ENCODE peak calls at places on chromosomes 4 and X, in nine cellular contexts. H is K562, P is stomach, W is SK-N-SH, X is esophagus muscularis mucosa, A is spleen, C is GM23338, R is Panc1, V is GM12878. D is an unnamed sample. For H3K36me3, the result is how much of the 10 kb centered on the place peaks cover.

GRCh38 chr4:40197879-40198689 is 1.3 kb downstream of the RHOH start:
- DNase-seq in W (no peak), R (no peak), A (no peak), V (no peak), P (no peak), X (no peak), C (no peak), H (peak), D (no peak)

GRCh38 chr4:5888222-5888701 is 4.6 kb downstream of the CRMP1 start:
- DNase-seq in P (no peak), A (no peak), V (no peak), W (peak), H (no peak), C (peak), R (no peak), X (no peak), D (no peak)

GRCh38 chrX:120299928-120300327 is 11.3 kb downstream of the TMEM255A start:
- DNase-seq in C (peak), W (no peak), P (no peak), X (no peak), A (no peak), V (no peak), R (no peak), H (no peak), D (no peak)

GRCh38 chr4:127916512-127916911 is 35.8 kb downstream of the PLK4 start:
- DNase-seq in X (no peak), R (no peak), A (no peak), C (no peak), H (no peak), P (no peak), V (no peak), W (no peak), D (no peak)

GRCh38 chr4:76558391-76559235 is 123.6 kb downstream of the SHROOM3 start:
- DNase-seq in X (no peak), P (no peak), H (no peak), W (no peak), R (no peak), V (no peak), A (no peak), C (peak), D (no peak)

GRCh38 chr4:20687894-20688293 is 12.4 kb upstream of the PACRGL start:
- DNase-seq in C (no peak), P (no peak), V (no peak), H (no peak), W (no peak), A (no peak), R (no peak), X (no peak), D (no peak)

GRCh38 chrX:39016551-39016950 is 215.3 kb downstream of the MID1IP1 start:
- DNase-seq in X (no peak), C (no peak), A (no peak), W (no peak), R (no peak), H (no peak), V (no peak), P (peak), D (no peak)

GRCh38 chr4:52657630-52658501 is 1.2 kb downstream of the USP46 start:
- DNase-seq in A (no peak), V (no peak), C (peak), W (peak), P (peak), H (peak), R (no peak), X (no peak), D (no peak)

GRCh38 chr4:2408401-2408958 is 10.0 kb downstream of the ZFYVE28 start:
- DNase-seq in C (peak), W (no peak), A (peak), H (peak), X (no peak), V (no peak), R (no peak), P (no peak), D (no peak)

GRCh38 chrX:41737065-41737464 is 13.1 kb downstream of the GPR82 start:
- DNase-seq in H (peak), P (no peak), V (no peak), C (no peak), A (no peak), R (no peak), X (no peak), W (no peak), D (no peak)

GRCh38 chr4:138555584-138555983 is 313.4 kb upstream of the SLC7A11 start:
- DNase-seq in P (no peak), W (no peak), V (no peak), X (no peak), C (peak), R (no peak), H (no peak), A (no peak), D (no peak)

GRCh38 chrX:3268804-3269203 is 77.6 kb downstream of the MXRA5 start:
- DNase-seq in P (no peak), V (no peak), H (no peak), C (no peak), X (no peak), R (no peak), A (no peak), W (no peak), D (no peak)

GRCh38 chrX:134173541-134174272 is 63.3 kb upstream of the CCDC160 start:
- DNase-seq in A (peak), R (no peak), H (no peak), X (no peak), P (no peak), W (peak), V (no peak), C (peak), D (no peak)

GRCh38 chrX:48470110-48470832 is at the start of gene SLC38A5:
- DNase-seq in R (no peak), W (no peak), V (no peak), X (no peak), A (peak), H (peak), P (no peak), C (no peak), D (no peak)

GRCh38 chr4:12928751-12929150 is 555.4 kb downstream of the RAB28 start:
- DNase-seq in W (no peak), X (no peak), C (no peak), P (no peak), H (no peak), A (no peak), V (no peak), R (no peak), D (no peak)

GRCh38 chr4:143406523-143406922 is 69.8 kb downstream of the GAB1 start:
- DNase-seq in C (no peak), W (no peak), H (no peak), V (no peak), R (no peak), X (no peak), P (peak), A (no peak), D (no peak)

GRCh38 chr4:11514780-11515432 is 86.2 kb upstream of the HS3ST1 start:
- DNase-seq in R (no peak), H (no peak), V (no peak), X (no peak), P (no peak), W (no peak), C (no peak), A (no peak), D (no peak)

GRCh38 chrX:16023790-16024734 is 99.3 kb upstream of the GRPR start:
- DNase-seq in P (no peak), W (no peak), X (no peak), A (no peak), R (no peak), H (no peak), C (no peak), V (peak), D (no peak)

GRCh38 chr4:110962616-110963015 is 339.7 kb upstream of the PITX2 start:
- DNase-seq in P (no peak), A (no peak), R (no peak), H (no peak), W (no peak), C (no peak), X (no peak), V (no peak), D (no peak)

GRCh38 chrX:119181491-119181890 is 53.9 kb upstream of the KIAA1210 start:
- DNase-seq in P (no peak), X (no peak), W (no peak), A (no peak), H (no peak), R (no peak), C (peak), V (no peak), D (no peak)

GRCh38 chr4:108029321-108029720 is 39.6 kb downstream of the HADH start:
- DNase-seq in C (no peak), H (no peak), P (no peak), A (no peak), R (no peak), W (no peak), V (no peak), X (no peak), D (no peak)

GRCh38 chrX:2696698-2697215 is 5.7 kb downstream of the CD99 start:
- DNase-seq in W (no peak), X (no peak), V (peak), C (no peak), P (no peak), R (no peak), H (no peak), A (peak), D (no peak)

GRCh38 chr4:82644731-82645126 is 82.9 kb upstream of the TMEM150C start:
- DNase-seq in X (peak), C (no peak), H (no peak), R (no peak), V (no peak), A (no peak), P (no peak), W (no peak), D (no peak)

GRCh38 chrX:139199945-139200344 is 330.6 kb upstream of the F9 start:
- DNase-seq in X (no peak), A (no peak), C (no peak), P (no peak), W (no peak), R (no peak), H (peak), V (no peak), D (no peak)

GRCh38 chr4:153679476-153679875 is 4.6 kb upstream of the TLR2 start:
- DNase-seq in R (no peak), H (no peak), W (no peak), P (no peak), X (no peak), C (no peak), V (no peak), A (peak), D (no peak)

GRCh38 chr4:153683763-153684181 is 308 bp upstream of the TLR2 start:
- DNase-seq in X (no peak), C (no peak), P (no peak), R (no peak), A (no peak), H (no peak), W (no peak), V (no peak), D (no peak)

DNA sequence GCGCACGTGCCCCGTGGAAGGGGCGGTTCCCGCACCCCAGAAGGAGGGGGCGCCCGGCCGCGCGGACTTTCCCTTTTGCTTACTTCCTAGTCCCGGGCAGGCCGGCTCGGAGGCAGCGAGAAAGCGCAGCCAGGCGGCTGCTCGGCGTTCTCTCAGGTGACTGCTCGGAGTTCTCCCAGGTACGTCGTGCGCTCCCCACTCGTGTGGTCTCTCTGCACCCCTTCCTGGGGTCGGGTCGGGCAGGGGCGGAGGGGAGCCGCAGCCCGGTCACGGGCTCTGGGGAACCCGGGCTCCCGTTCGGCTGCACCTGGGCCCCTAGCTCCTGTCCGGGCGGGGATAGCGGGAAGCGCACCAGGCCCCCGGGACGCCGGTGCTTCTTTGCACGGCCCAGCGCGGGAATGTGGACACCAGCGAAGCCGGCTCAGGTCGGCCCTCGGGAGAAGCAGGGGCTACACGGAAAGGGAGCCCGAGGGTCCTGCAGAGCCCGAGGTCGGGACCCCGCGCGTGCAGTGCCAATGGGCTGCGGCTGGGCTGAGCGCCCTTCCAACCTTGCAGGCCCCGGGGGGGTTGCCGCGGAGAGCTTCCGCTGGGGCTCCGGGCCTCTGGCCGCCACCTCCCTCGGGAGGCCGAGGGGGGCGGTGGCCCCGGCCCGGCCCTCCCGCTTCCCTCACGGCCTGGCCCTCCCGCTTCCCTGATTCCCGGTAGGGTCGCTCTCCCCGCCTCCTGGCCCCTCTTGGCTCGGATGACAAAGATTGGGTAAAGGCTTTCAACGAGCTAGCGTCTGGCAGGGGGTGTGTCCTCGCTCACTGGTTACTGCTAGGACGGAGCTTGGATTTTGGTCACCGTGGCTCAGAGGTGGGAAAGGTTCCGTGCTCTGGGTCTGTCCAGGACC is at the start of gene TLR2:
- DNase-seq in P (peak), C (peak), A (peak), V (no peak), R (no peak), H (no peak), W (peak), X (no peak), D (peak)
- TF ChIP-seq POLR2AphosphoS5 in P (peak), C (no peak), A (peak), V (no peak), R (no peak), H (no peak), W (no peak), X (peak), D (no peak)

GRCh38 chrX:45842207-45842900 is 641.7 kb upstream of the DIPK2B start:
- DNase-seq in C (no peak), H (no peak), W (no peak), A (no peak), P (no peak), X (no peak), R (no peak), V (no peak), D (no peak)
- H3K36me3 ChIP-seq in C (under half), H (under half), W (under half), A (under half), P (under half), X (under half), R (under half), V (under half), D (under half)

GRCh38 chr4:189436207-189436606 is 504.5 kb upstream of the FRG1 start:
- DNase-seq in R (no peak), W (peak), H (no peak), V (no peak), A (no peak), X (no peak), C (peak), P (no peak), D (no peak)
- TF ChIP-seq CTCF in R (peak), W (peak), H (no peak), V (no peak), A (no peak), X (no peak), C (peak), P (no peak), D (no peak)

GRCh38 chr4:129342820-129343219 is 246.9 kb downstream of the C4orf33 start:
- DNase-seq in R (no peak), A (no peak), C (no peak), H (no peak), V (no peak), P (no peak), W (no peak), X (no peak), D (no peak)
- TF ChIP-seq POLR2AphosphoS5 in R (no peak), A (no peak), C (no peak), H (no peak), V (no peak), P (no peak), W (no peak), X (no peak), D (no peak)

DNA sequence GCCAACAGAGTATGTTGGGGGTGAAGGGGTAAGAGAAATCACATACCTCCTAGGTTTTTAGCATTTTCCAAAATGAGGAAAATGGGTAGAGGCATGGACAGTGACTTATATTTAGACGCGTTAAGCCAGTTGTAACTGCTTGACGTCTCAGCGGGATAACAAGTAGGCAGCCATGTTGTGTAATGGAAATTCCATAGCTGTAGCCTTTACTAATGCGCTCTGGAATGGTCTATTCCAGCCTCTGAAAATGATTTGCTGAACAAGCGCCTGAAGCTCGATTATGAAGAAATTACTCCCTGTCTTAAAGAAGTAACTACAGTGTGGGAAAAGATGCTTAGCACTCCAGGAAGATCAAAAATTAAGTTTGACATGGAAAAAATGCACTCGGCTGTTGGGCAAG is 135.5 kb downstream of the PTTG2 start:
- DNase-seq in A (no peak), V (no peak), C (no peak), R (no peak), H (no peak), W (no peak), X (no peak), P (no peak), D (no peak)
- H3K36me3 ChIP-seq in A (half or more), V (under half), C (under half), R (under half), H (under half), W (under half), X (half or more), P (under half), D (under half)

GRCh38 chrX:154321624-154322023 is 26.0 kb downstream of the TKTL1 start:
- DNase-seq in X (no peak), W (no peak), C (no peak), H (no peak), R (no peak), P (no peak), A (peak), V (no peak), D (no peak)
- TF ChIP-seq CTCF in X (no peak), W (no peak), C (no peak), H (peak), R (peak), P (no peak), A (no peak), V (peak), D (no peak)

GRCh38 chr4:99405433-99406115 is 29.6 kb downstream of the ADH7 start:
- DNase-seq in R (peak), A (no peak), H (peak), V (peak), W (peak), C (peak), P (peak), X (no peak), D (no peak)
- TF ChIP-seq POLR2AphosphoS5 in R (no peak), A (no peak), H (no peak), V (no peak), W (no peak), C (no peak), P (no peak), X (no peak), D (peak)

DNA sequence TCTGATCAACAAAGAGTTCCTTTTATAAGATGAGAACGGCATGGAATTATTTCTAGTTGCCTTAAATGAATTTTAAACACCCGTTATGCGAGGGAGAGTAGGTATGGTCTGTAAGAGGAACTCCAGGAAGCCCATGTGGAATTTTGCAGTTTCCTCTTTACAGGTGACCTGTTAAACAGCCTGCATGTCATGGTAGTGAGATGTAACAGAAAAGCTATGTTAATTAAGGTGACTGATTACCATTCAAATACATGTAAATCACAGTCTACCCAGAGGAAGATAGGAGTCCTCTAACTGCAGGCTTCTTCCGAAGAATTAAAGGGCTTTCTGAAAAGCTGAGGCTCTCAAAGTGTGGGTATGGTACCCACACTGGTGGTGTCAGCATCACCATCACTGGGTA is 163.6 kb downstream of the CBR4 start:
- DNase-seq in H (no peak), C (peak), A (no peak), X (no peak), V (no peak), W (no peak), R (no peak), P (no peak), D (no peak)
- H3K36me3 ChIP-seq in H (under half), C (under half), A (under half), X (under half), V (under half), W (under half), R (under half), P (under half), D (under half)